ENCODE peak calls at places on chromosomes 1 and 21, in five cellular contexts. N is body of pancreas; O is spleen; J is left ventricle myocardium inferior; C is CD8-positive, alpha-beta T cell. S is an unnamed sample.
A peak's percentile ranks its signal among the peaks of the same experiment; 100 is the strongest.

GRCh38 chr1:40945491-40945973 is 34.0 kb upstream of the CTPS1 start:
- DNase-seq in N (no peak), O (no peak), C (no peak), J (no peak), S (no peak)

GRCh38 chr1:26017606-26018005 is 4.0 kb upstream of the EXTL1 start:
- DNase-seq in O (no peak), J (no peak), N (no peak), C (no peak), S (no peak)

GRCh38 chr1:226305184-226305583 is 3.8 kb downstream of the LIN9 start:
- DNase-seq in O (no peak), C (no peak), N (no peak), J (no peak), S (no peak)

GRCh38 chr1:31482478-31483011 is 69.5 kb downstream of the SERINC2 start:
- DNase-seq in C (no peak), O (no peak), N (no peak), J (no peak), S (no peak)

GRCh38 chr1:145891587-145892485 is 6.2 kb upstream of the ANKRD35 start:
- DNase-seq in J (peak; percentile 89), N (peak; percentile 98), C (peak; percentile 28), O (peak; percentile 87), S (peak; percentile 98)

GRCh38 chr1:1602941-1603506 is 3.1 kb upstream of the FNDC10 start:
- DNase-seq in J (no peak), O (peak; percentile 67), N (no peak), C (no peak), S (no peak)

GRCh38 chr1:2800664-2801045 is 838 bp downstream of the TTC34 start:
- DNase-seq in C (no peak), J (peak; percentile 7), N (no peak), O (peak; percentile 62), S (no peak)

GRCh38 chr1:172431721-172432192 is 11.3 kb downstream of the C1orf105 start:
- DNase-seq in J (no peak), O (no peak), C (peak; percentile 36), N (peak; percentile 84), S (peak; percentile 68)

GRCh38 chr1:203475012-203475981 is at the start of gene PRELP:
- DNase-seq in N (peak; percentile 53), C (no peak), O (peak; percentile 10), J (peak; percentile 42), S (peak; percentile 37)

GRCh38 chr1:89622895-89623294 is 10.0 kb upstream of the LRRC8C start:
- DNase-seq in J (no peak), O (no peak), C (no peak), N (no peak), S (no peak)

GRCh38 chr1:12621346-12622320 is 3.6 kb upstream of the DHRS3 start:
- DNase-seq in J (no peak), C (no peak), O (peak; percentile 65), N (peak; percentile 48), S (peak; percentile 57)

GRCh38 chr1:31781138-31782065 is 17.3 kb upstream of the ADGRB2 start:
- DNase-seq in N (no peak), J (no peak), O (peak; percentile 67), C (no peak), S (no peak)

GRCh38 chr1:15080328-15081033 is 73.1 kb upstream of the TMEM51 start:
- DNase-seq in J (no peak), C (no peak), N (no peak), O (no peak), S (no peak)

GRCh38 chr1:216154063-216154462 is 269.2 kb downstream of the USH2A start:
- DNase-seq in O (no peak), C (no peak), N (no peak), J (no peak), S (no peak)

GRCh38 chr1:202214089-202214843 is 20.7 kb downstream of the LGR6 start:
- DNase-seq in O (no peak), J (no peak), N (no peak), C (no peak), S (no peak)

GRCh38 chr1:26602378-26602959 is 72.9 kb downstream of the RPS6KA1 start:
- DNase-seq in J (no peak), N (peak; percentile 74), C (no peak), O (no peak), S (no peak)

GRCh38 chr1:207823880-207824566 is 72.2 kb downstream of the CD46 start:
- DNase-seq in O (peak; percentile 91), N (peak; percentile 96), J (peak; percentile 75), C (peak; percentile 55), S (peak; percentile 87)

GRCh38 chr21:45573452-45574035 is 31.3 kb upstream of the SLC19A1 start:
- DNase-seq in C (no peak), O (no peak), N (no peak), J (no peak), S (no peak)

GRCh38 chr1:2257245-2257627 is 29.1 kb downstream of the SKI start:
- DNase-seq in C (no peak), N (no peak), O (no peak), J (peak; percentile 57), S (no peak)

GRCh38 chr1:74830736-74831135 is 97.8 kb downstream of the TYW3 start:
- DNase-seq in N (no peak), C (no peak), O (no peak), J (no peak), S (no peak)

GRCh38 chr1:22025368-22026154 is 24.1 kb downstream of the CELA3A start:
- DNase-seq in N (peak; percentile 81), C (peak; percentile 85), J (peak; percentile 83), O (peak; percentile 93), S (peak; percentile 85)

GRCh38 chr1:202107801-202108731 is 14.7 kb upstream of the GPR37L1 start:
- DNase-seq in J (peak; percentile 61), C (no peak), O (no peak), N (peak; percentile 98), S (peak; percentile 87)

GRCh38 chr1:243268284-243268653 is 12.4 kb downstream of the SDCCAG8 start:
- DNase-seq in N (no peak), J (no peak), C (no peak), O (no peak), S (no peak)

GRCh38 chr1:169949139-169949538 is 55.4 kb upstream of the SCYL3 start:
- DNase-seq in C (no peak), N (no peak), J (no peak), O (no peak), S (no peak)

GRCh38 chr1:19322481-19322880 is 10.4 kb downstream of the SLC66A1 start:
- DNase-seq in N (no peak), J (no peak), C (no peak), O (no peak), S (no peak)

GRCh38 chr1:186829679-186830587 is 1.2 kb downstream of the PLA2G4A start:
- DNase-seq in J (no peak), O (no peak), N (no peak), C (no peak), S (no peak)
- H3K4me3 ChIP-seq in J (peak overlapping the region; percentile 68), O (no peak overlapping the region), N (peak overlapping the region; percentile 55), C (no peak overlapping the region), S (peak overlapping the region; percentile 66)

GRCh38 chr1:30126839-30127238 is 596.5 kb downstream of the MATN1 start:
- DNase-seq in J (no peak), O (no peak), N (no peak), C (no peak), S (no peak)

GRCh38 chr1:30129001-30129408 is 594.4 kb downstream of the MATN1 start:
- DNase-seq in J (no peak), O (no peak), N (no peak), C (no peak), S (no peak)

GRCh38 chr1:30132602-30133271 is 590.6 kb downstream of the MATN1 start:
- DNase-seq in N (no peak), J (no peak), C (no peak), O (no peak), S (no peak)

GRCh38 chr1:30130106-30130505 is 593.3 kb downstream of the MATN1 start:
- DNase-seq in J (no peak), C (no peak), N (no peak), O (no peak), S (no peak)

GRCh38 chr1:30129421-30130055 is 593.8 kb downstream of the MATN1 start:
- DNase-seq in C (no peak), N (no peak), J (no peak), O (no peak), S (no peak)
- H3K4me1 ChIP-seq in C (no peaks in the 10 kb centered on the region), N (no peaks in the 10 kb centered on the region), J (peaks cover 7% of the 10 kb centered on the region), O (no peaks in the 10 kb centered on the region), S (no peaks in the 10 kb centered on the region)

GRCh38 chr1:43074244-43074643 is 97.8 kb downstream of the EBNA1BP2 start:
- DNase-seq in J (no peak), O (no peak), C (no peak), N (no peak), S (no peak)
- H3K4me3 ChIP-seq in J (no peak overlapping the region), O (no peak overlapping the region), C (no peak overlapping the region), N (no peak overlapping the region), S (no peak overlapping the region)

DNA sequence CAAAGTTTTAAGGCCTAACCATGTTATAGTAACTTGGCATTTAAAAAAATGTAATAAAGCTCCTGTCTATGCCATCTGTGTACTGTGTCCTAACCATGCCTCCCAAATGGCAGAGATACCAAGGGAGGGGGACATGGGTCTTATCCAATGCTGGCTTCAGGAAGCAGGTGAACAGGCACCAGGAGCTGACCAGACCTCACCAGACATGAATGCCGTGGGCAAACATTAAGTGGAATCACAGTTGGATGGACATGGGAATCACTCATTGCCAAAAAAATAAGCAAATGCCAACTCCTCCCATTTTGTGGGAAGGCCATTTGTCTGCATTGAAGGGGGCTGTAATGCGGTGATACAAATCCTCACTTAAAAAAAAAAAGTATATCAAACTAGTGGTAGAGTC is 22.9 kb downstream of the PROX1 start:
- DNase-seq in N (no peak), O (no peak), J (no peak), C (no peak), S (no peak)
- H3K4me1 ChIP-seq in N (peaks cover 14% of the 10 kb centered on the region), O (no peaks in the 10 kb centered on the region), J (peaks cover 65% of the 10 kb centered on the region), C (no peaks in the 10 kb centered on the region), S (no peaks in the 10 kb centered on the region)

DNA sequence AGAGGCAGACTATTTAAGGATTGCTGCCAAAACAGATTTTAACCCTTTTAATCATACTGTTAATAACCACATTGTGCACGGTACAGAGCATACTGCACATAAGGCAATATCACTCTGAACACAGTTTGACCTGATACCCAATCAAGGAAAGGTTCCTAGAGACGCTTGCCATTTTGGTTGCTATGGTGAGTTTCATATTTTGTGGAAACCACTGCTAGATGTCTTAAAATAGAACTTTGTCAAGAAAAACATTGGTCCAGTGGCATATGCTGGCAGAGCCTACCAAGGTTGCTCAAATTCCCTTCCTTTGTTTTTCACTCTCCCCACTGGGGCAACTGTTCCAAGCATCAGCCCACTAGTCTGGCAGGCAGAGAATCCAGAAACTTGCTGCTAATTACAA is 114.8 kb upstream of the DPYD start:
- DNase-seq in N (no peak), O (no peak), J (no peak), C (no peak), S (no peak)
- H3K4me3 ChIP-seq in N (no peak overlapping the region), O (no peak overlapping the region), J (no peak overlapping the region), C (no peak overlapping the region), S (no peak overlapping the region)

S was measured in stomach.